ENCODE peak calls at places on chromosome 6, in six cellular contexts. W is GM23248, Q is SK-N-SH, X is HCT116, E is PC-3, P is MM.1S. I is an unnamed sample.

GRCh38 chr6:159877256-159877808 is 13.5 kb upstream of the MAS1 start:
- DNase-seq in W (no peak), Q (no peak), X (no peak), E (no peak), P (no peak), I (no peak)

GRCh38 chr6:103101267-103101666 is 1707.8 kb downstream of the GRIK2 start:
- DNase-seq in W (no peak), Q (no peak), X (no peak), E (no peak), P (no peak), I (no peak)

GRCh38 chr6:57303931-57304681 is 13.3 kb upstream of the PRIM2 start:
- DNase-seq in W (peak; percentile 38), Q (peak; percentile 37), X (no peak), E (no peak), P (no peak), I (peak; percentile 20)

GRCh38 chr6:71393471-71393870 is 104.9 kb downstream of the OGFRL1 start:
- DNase-seq in W (peak; percentile 55), Q (no peak), X (no peak), E (peak; percentile 61), P (no peak), I (no peak)

GRCh38 chr6:82862543-82862942 is 203.1 kb downstream of the UBE3D start:
- DNase-seq in W (peak; percentile 38), Q (no peak), X (peak; percentile 35), E (peak; percentile 67), P (no peak), I (peak; percentile 29)

GRCh38 chr6:38836585-38836984 is 121.5 kb downstream of the DNAH8 start:
- DNase-seq in W (no peak), Q (no peak), X (no peak), E (no peak), P (no peak), I (no peak)

GRCh38 chr6:118372413-118372812 is 175.7 kb upstream of the PLN start:
- DNase-seq in W (peak; percentile 40), Q (peak; percentile 11), X (no peak), E (no peak), P (no peak), I (no peak)

GRCh38 chr6:35050988-35051330 is 90.2 kb downstream of the TCP11 start:
- DNase-seq in W (no peak), Q (no peak), X (no peak), E (no peak), P (no peak), I (no peak)

GRCh38 chr6:135087403-135087802 is 32.8 kb upstream of the HBS1L start:
- DNase-seq in W (no peak), Q (no peak), X (no peak), E (no peak), P (no peak), I (peak; percentile 44)

GRCh38 chr6:135086414-135086764 is 31.8 kb upstream of the HBS1L start:
- DNase-seq in W (no peak), Q (no peak), X (no peak), E (no peak), P (no peak), I (no peak)

GRCh38 chr6:135088818-135089809 is 34.5 kb upstream of the HBS1L start:
- DNase-seq in W (peak; percentile 71), Q (peak; percentile 10), X (peak; percentile 13), E (peak; percentile 50), P (peak; percentile 39), I (peak; percentile 66)

GRCh38 chr6:135088232-135088760 is 33.7 kb upstream of the HBS1L start:
- DNase-seq in W (no peak), Q (no peak), X (no peak), E (no peak), P (no peak), I (no peak)

DNA sequence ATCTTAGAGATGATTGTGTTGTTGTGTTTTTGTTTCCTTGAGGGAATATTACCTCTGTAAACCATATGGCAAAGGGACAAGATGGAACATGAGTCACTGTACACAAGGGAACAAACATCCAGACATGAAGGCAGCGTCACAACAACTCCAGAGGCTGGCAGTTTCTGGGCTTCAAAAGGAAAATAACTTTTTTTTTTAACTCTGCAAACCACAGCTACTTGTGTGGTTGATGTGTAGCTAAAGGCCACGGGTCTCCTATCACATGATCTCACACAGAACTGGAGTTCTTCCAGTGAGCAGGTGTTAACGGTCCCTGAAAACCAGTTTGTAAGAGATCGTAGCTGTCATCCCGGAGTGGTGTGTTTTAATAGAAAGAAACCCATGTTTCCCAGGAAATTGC is 33.2 kb upstream of the HBS1L start:
- DNase-seq in W (no peak), Q (no peak), X (no peak), E (no peak), P (no peak), I (no peak)
- H3K9ac ChIP-seq in W (no peak overlapping the region), Q (no peak overlapping the region), X (no peak overlapping the region), E (no peak overlapping the region), P (no peak overlapping the region), I (no peak overlapping the region)

DNA sequence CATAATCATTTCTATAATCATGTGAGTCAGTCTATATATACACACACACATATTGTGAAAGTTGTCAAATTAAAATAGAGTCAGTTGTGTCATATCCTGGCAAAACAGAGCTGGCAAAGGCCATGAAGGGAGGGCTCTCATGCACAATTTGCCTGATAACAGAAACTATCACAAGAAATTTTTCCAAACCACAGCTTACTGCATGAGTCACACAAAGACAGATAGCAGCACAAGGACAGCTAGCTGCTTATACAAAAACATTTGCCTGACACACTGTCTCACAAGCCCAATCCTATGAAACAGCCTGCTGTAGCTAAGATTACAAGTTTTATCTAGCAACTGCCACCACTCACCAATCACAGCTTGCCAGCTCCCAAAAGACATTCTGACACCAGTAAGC is 848.5 kb upstream of the MAN1A1 start:
- DNase-seq in W (no peak), Q (peak; percentile 0), X (no peak), E (peak; percentile 32), P (no peak), I (no peak)
- H3K4me3 ChIP-seq in W (no peak overlapping the region), Q (no peak overlapping the region), X (no peak overlapping the region), E (no peak overlapping the region), P (no peak overlapping the region), I (no peak overlapping the region)

DNA sequence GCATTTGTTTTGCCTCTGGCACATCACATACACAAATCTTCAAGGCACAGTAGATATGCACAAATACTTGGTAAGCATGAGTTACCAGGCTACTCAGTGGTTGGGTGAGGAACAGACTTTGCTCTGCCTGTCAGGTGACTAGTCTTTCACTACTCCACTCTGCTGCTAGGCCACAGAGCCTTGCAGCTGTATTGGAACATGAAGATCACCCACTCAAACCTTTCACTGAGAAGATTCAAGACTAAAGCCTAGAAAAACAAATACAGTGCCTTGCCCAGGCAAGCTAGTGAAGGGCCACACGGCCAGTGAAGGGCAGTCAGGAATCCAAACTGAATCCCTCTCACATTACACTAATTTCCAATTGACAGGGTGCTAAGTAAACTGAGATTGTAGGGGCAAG is 47.0 kb downstream of the DTNBP1 start:
- DNase-seq in W (no peak), Q (no peak), X (no peak), E (no peak), P (no peak), I (no peak)
- H3K9me2 ChIP-seq in W (no peaks in the 10 kb centered on the region), Q (no peaks in the 10 kb centered on the region), X (no peaks in the 10 kb centered on the region), E (no peaks in the 10 kb centered on the region), P (no peaks in the 10 kb centered on the region), I (no peaks in the 10 kb centered on the region)

DNA sequence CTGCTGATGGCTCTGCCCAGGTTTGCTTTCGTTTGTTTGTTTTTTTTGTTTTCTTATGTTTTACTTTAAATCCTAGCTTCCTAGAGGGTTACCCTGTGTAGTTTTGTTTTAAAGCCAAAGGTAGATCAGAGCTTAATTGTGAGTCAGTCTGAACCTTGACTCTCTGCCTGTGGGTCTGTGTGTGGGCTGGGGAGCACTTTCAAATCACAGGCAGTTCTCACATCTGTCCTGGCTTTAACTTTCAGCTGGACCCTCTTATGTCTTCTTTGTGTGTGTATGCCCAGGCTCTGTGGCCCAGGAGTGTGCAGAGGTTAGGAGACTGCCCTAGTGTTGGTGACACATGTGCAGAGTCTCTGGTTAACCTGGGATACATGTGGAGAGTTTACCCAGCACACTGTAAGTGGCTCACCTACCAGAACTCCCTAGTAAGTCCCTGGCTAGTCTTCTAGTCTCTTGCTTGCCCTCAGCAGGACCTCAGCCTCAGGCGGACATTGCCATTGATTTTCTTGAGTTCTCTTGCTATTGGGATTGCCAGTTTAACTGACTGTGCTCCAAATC is 19.0 kb downstream of the HIVEP1 start:
- DNase-seq in W (no peak), Q (no peak), X (no peak), E (no peak), P (no peak), I (no peak)
- H3K9ac ChIP-seq in W (no peak overlapping the region), Q (no peak overlapping the region), X (no peak overlapping the region), E (no peak overlapping the region), P (no peak overlapping the region), I (no peak overlapping the region)

DNA sequence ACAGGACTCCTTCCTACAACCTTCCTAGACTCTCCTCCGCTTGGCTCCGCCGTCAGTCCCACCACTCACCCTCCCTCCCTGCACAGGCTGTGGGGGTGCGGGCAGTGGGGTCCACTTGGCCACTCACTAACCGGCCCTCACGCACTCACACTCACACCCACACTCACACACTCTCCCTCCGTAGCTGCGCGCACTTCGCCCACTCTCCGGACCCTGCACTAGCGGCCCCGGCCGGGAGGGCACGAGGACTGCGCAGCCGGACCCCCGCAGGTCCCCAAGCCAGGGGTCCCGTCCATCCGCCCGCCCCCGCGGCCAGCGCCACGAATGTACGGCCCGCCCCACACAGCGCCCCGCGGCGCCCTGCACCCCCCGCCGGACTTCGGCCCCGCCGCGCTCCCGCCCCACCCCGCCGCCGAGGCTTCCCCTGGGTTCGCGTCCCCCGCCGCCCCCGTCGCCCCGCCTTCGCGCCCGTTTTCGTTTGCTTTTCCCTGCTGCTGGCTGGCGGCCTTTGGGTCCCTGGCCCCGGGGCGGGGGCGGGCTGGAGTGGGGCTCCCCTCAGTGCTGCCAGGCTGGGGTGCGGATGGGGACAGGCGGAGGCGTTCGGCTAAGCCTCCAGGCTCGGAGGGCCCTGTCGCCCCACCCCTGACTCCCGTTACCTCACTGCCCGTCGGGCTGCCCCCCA is 23.0 kb upstream of the SLC22A7 start:
- DNase-seq in W (peak; percentile 33), Q (peak; percentile 88), X (no peak), E (no peak), P (no peak), I (no peak)
- H3K4me3 ChIP-seq in W (peak overlapping the region; percentile 42), Q (no peak overlapping the region), X (no peak overlapping the region), E (no peak overlapping the region), P (peak overlapping the region; percentile 36), I (peak overlapping the region; percentile 48)

GRCh38 chr6:44503471-44503870 is 116.0 kb downstream of the CDC5L start:
- DNase-seq in W (no peak), Q (no peak), X (no peak), E (no peak), P (no peak), I (no peak)
- H3K9me2 ChIP-seq in W (no peaks in the 10 kb centered on the region), Q (no peaks in the 10 kb centered on the region), X (no peaks in the 10 kb centered on the region), E (peaks cover 4% of the 10 kb centered on the region), P (no peaks in the 10 kb centered on the region), I (no peaks in the 10 kb centered on the region)

DNA sequence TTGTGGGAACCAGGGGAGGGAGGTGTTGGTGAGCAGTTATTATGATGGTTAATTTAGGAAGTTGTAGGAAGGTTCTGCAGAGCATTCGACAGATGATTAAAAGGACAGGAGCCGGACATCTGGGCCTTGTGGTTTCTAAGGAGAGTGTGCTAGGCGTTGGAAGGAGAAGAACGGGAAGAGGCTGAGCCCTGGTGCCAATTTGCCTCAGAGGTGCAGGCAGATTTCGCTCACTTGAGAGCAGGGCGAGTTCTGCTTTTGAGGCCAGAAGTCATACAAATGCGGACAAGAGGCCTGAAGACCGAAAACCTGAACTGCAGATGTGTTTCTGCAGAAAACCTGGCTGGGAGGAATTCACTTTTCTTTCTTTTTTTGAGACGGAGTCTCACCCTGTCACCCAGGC is 30.5 kb upstream of the RPS6KA2 start:
- DNase-seq in W (no peak), Q (no peak), X (no peak), E (no peak), P (no peak), I (no peak)
- H3K9ac ChIP-seq in W (no peak overlapping the region), Q (no peak overlapping the region), X (no peak overlapping the region), E (no peak overlapping the region), P (no peak overlapping the region), I (no peak overlapping the region)

I was measured in Karpas-422.